ENCODE peak calls at places on chromosomes 12 and 14, in six cellular contexts. R, E, U, P, Y and H are unnamed samples.

GRCh38 chr12:75854681-75855309 is 176.8 kb downstream of the PHLDA1 start:
- DNase-seq in R (no peak), E (no peak), U (no peak), P (no peak), Y (no peak), H (no peak)

GRCh38 chr12:64318605-64319004 is 72.0 kb downstream of the C12orf56 start:
- DNase-seq in R (peak), E (peak), U (peak), P (peak), Y (no peak), H (no peak)

GRCh38 chr14:72595152-72595551 is 298.7 kb downstream of the DPF3 start:
- DNase-seq in R (no peak), E (no peak), U (no peak), P (no peak), Y (no peak), H (no peak)

GRCh38 chr14:44956866-44957265 is 4.9 kb downstream of the KLHL28 start:
- DNase-seq in R (no peak), E (no peak), U (no peak), P (no peak), Y (no peak), H (no peak)

GRCh38 chr14:68392393-68393085 is 400.3 kb downstream of the ZFP36L1 start:
- DNase-seq in R (no peak), E (no peak), U (peak), P (peak), Y (no peak), H (no peak)

GRCh38 chr12:40281791-40282364 is 57.1 kb downstream of the LRRK2 start:
- DNase-seq in R (no peak), E (no peak), U (no peak), P (no peak), Y (no peak), H (no peak)

GRCh38 chr12:15208140-15208539 is 13.1 kb downstream of the RERG start:
- DNase-seq in R (peak), E (no peak), U (peak), P (no peak), Y (no peak), H (no peak)

GRCh38 chr12:93378373-93379310 is 917 bp downstream of the NUDT4 start:
- DNase-seq in R (peak), E (peak), U (peak), P (no peak), Y (peak), H (no peak)

GRCh38 chr12:30417697-30418231 is 277.9 kb downstream of the IPO8 start:
- DNase-seq in R (no peak), E (peak), U (no peak), P (no peak), Y (no peak), H (no peak)

GRCh38 chr12:55938826-55939501 is 8.0 kb downstream of the DGKA start:
- DNase-seq in R (no peak), E (no peak), U (no peak), P (no peak), Y (no peak), H (no peak)

GRCh38 chr14:49581209-49581960 is 4.8 kb downstream of the RPS29 start:
- DNase-seq in R (no peak), E (no peak), U (peak), P (no peak), Y (no peak), H (no peak)

GRCh38 chr14:82075566-82075965 is 541.9 kb upstream of the SEL1L start:
- DNase-seq in R (no peak), E (no peak), U (peak), P (no peak), Y (no peak), H (no peak)

GRCh38 chr14:31251028-31251958 is 43.7 kb upstream of the HECTD1 start:
- DNase-seq in R (no peak), E (no peak), U (no peak), P (no peak), Y (no peak), H (no peak)

GRCh38 chr14:37254411-37254947 is 56.7 kb downstream of the MIPOL1 start:
- DNase-seq in R (no peak), E (no peak), U (no peak), P (no peak), Y (no peak), H (no peak)

GRCh38 chr12:67269632-67270578 is 747 bp downstream of the CAND1 start:
- DNase-seq in R (peak), E (peak), U (peak), P (peak), Y (peak), H (no peak)

GRCh38 chr14:72801841-72802587 is 91.9 kb downstream of the DPF3 start:
- DNase-seq in R (no peak), E (peak), U (no peak), P (no peak), Y (no peak), H (no peak)

GRCh38 chr12:72618764-72619163 is 346.6 kb downstream of the TRHDE start:
- DNase-seq in R (no peak), E (no peak), U (no peak), P (no peak), Y (no peak), H (no peak)

GRCh38 chr12:131385313-131386166 is 325.4 kb upstream of the SFSWAP start:
- DNase-seq in R (no peak), E (no peak), U (no peak), P (no peak), Y (no peak), H (no peak)

GRCh38 chr12:7681535-7681934 is 14.0 kb downstream of the GDF3 start:
- DNase-seq in R (no peak), E (no peak), U (no peak), P (no peak), Y (no peak), H (no peak)

GRCh38 chr12:105939181-105939721 is 199.5 kb downstream of the NUAK1 start:
- DNase-seq in R (no peak), E (no peak), U (no peak), P (no peak), Y (no peak), H (no peak)

GRCh38 chr12:2737656-2738241 is 57.0 kb upstream of the FKBP4 start:
- DNase-seq in R (no peak), E (no peak), U (no peak), P (no peak), Y (no peak), H (no peak)

GRCh38 chr12:75812341-75813018 is 219.1 kb downstream of the PHLDA1 start:
- DNase-seq in R (no peak), E (no peak), U (no peak), P (no peak), Y (no peak), H (no peak)

GRCh38 chr12:52323001-52323400 is 1.8 kb upstream of the KRT83 start:
- DNase-seq in R (no peak), E (no peak), U (no peak), P (no peak), Y (no peak), H (no peak)

GRCh38 chr14:92106095-92106937 is at the start of gene ATXN3:
- DNase-seq in R (peak), E (peak), U (peak), P (peak), Y (peak), H (peak)

GRCh38 chr14:76957224-76957881 is 71.2 kb downstream of the IRF2BPL start:
- DNase-seq in R (no peak), E (peak), U (peak), P (no peak), Y (no peak), H (no peak)

GRCh38 chr14:94101748-94102147 is 8.8 kb upstream of the IFI27 start:
- DNase-seq in R (no peak), E (no peak), U (no peak), P (no peak), Y (no peak), H (no peak)

GRCh38 chr12:63907561-63907960 is 63.1 kb downstream of the SRGAP1 start:
- DNase-seq in R (no peak), E (no peak), U (no peak), P (no peak), Y (no peak), H (no peak)

GRCh38 chr12:125533434-125534029 is 468.3 kb downstream of the AACS start:
- DNase-seq in R (peak), E (no peak), U (peak), P (peak), Y (peak), H (no peak)

GRCh38 chr12:123996581-123996980 is 23.6 kb downstream of the ZNF664 start:
- DNase-seq in R (no peak), E (no peak), U (no peak), P (no peak), Y (no peak), H (no peak)

GRCh38 chr12:3187846-3188755 is 110.9 kb downstream of the TSPAN9 start:
- DNase-seq in R (no peak), E (no peak), U (no peak), P (no peak), Y (no peak), H (no peak)

GRCh38 chr12:88764781-88765470 is 184.7 kb upstream of the KITLG start:
- DNase-seq in R (no peak), E (no peak), U (no peak), P (no peak), Y (no peak), H (no peak)

GRCh38 chr12:1007994-1008393 is 17.0 kb downstream of the ERC1 start:
- DNase-seq in R (no peak), E (no peak), U (no peak), P (no peak), Y (no peak), H (no peak)

GRCh38 chr14:105861985-105862465 is 335.6 kb downstream of the TMEM121 start:
- DNase-seq in R (no peak), E (no peak), U (peak), P (no peak), Y (no peak), H (peak)

GRCh38 chr12:25994252-25994651 is 35.8 kb downstream of the RASSF8 start:
- DNase-seq in R (no peak), E (no peak), U (no peak), P (no peak), Y (no peak), H (no peak)

GRCh38 chr14:80456200-80456599 is 244.9 kb upstream of the DIO2 start:
- DNase-seq in R (no peak), E (no peak), U (no peak), P (no peak), Y (no peak), H (no peak)

GRCh38 chr14:57136669-57137068 is 132.0 kb downstream of the EXOC5 start:
- DNase-seq in R (no peak), E (no peak), U (no peak), P (no peak), Y (no peak), H (no peak)

GRCh38 chr12:127728285-127728684 is 538.7 kb upstream of the TMEM132C start:
- DNase-seq in R (no peak), E (no peak), U (no peak), P (no peak), Y (no peak), H (no peak)

DNA sequence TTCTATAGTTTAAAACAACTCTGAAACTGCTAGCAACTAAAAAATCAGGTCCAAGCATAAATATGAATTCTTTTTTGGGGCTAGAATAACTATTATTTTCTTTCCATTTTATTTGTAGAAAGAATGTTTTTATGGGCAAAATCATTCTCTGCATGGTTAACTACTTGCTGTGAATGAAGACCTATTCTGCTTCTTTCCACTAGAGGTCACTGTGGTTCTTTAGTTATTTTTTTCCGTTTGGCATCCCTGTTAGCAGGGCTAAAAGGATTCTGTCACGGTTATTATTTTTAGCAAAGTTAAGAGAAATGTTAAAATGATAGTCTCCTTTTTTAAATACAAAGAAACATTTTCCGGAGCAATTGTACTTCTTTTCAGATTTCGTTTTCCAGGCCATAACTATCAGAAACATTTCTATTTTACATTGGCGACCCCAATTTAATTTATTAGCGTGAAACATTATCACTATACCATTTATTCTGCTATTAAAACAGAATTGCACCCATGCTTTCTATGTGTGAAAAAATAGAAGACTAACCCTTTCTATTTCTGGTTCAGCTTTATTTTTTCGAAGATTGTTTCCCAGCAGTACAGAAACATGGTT is 404.8 kb downstream of the ATP23 start:
- DNase-seq in R (peak), E (peak), U (peak), P (peak), Y (peak), H (no peak)
- TF ChIP-seq MYC in R (no peak), E (no peak), U (no peak), P (no peak), Y (no peak), H (no peak)

GRCh38 chr12:6434205-6435180 is 10.3 kb upstream of the CD27 start:
- DNase-seq in R (no peak), E (no peak), U (no peak), P (no peak), Y (no peak), H (no peak)
- TF ChIP-seq MYC in R (no peak), E (no peak), U (no peak), P (no peak), Y (no peak), H (no peak)

GRCh38 chr14:104677506-104678332 is 11.7 kb upstream of the INF2 start:
- DNase-seq in R (peak), E (peak), U (peak), P (no peak), Y (peak), H (no peak)

GRCh38 chr14:104676130-104676693 is 13.2 kb upstream of the INF2 start:
- DNase-seq in R (no peak), E (no peak), U (no peak), P (no peak), Y (no peak), H (no peak)

GRCh38 chr14:104676694-104677505 is 12.5 kb upstream of the INF2 start:
- DNase-seq in R (no peak), E (peak), U (peak), P (peak), Y (no peak), H (no peak)

GRCh38 chr14:104675447-104675846 is 14.0 kb upstream of the INF2 start:
- DNase-seq in R (no peak), E (no peak), U (no peak), P (no peak), Y (no peak), H (no peak)

GRCh38 chr14:104673481-104673880 is 15.9 kb upstream of the INF2 start:
- DNase-seq in R (no peak), E (no peak), U (no peak), P (no peak), Y (no peak), H (no peak)
- TF ChIP-seq MYC in R (no peak), E (no peak), U (no peak), P (no peak), Y (no peak), H (no peak)

GRCh38 chr14:50758945-50759344 is 72.0 kb downstream of the NIN start:
- DNase-seq in R (no peak), E (no peak), U (no peak), P (no peak), Y (no peak), H (no peak)
- TF ChIP-seq MYC in R (no peak), E (no peak), U (no peak), P (no peak), Y (no peak), H (no peak)

GRCh38 chr12:130354407-130354806 is 16.7 kb downstream of the PIWIL1 start:
- DNase-seq in R (no peak), E (no peak), U (no peak), P (no peak), Y (no peak), H (no peak)

GRCh38 chr12:130356222-130356621 is 18.5 kb downstream of the PIWIL1 start:
- DNase-seq in R (no peak), E (no peak), U (no peak), P (no peak), Y (no peak), H (no peak)

GRCh38 chr12:130353081-130353480 is 15.4 kb downstream of the PIWIL1 start:
- DNase-seq in R (no peak), E (no peak), U (no peak), P (no peak), Y (no peak), H (no peak)

GRCh38 chr12:130357729-130358330 is 20.1 kb downstream of the PIWIL1 start:
- DNase-seq in R (no peak), E (no peak), U (no peak), P (no peak), Y (no peak), H (no peak)

GRCh38 chr12:130357241-130357640 is 19.6 kb downstream of the PIWIL1 start:
- DNase-seq in R (no peak), E (no peak), U (no peak), P (no peak), Y (no peak), H (no peak)
- TF ChIP-seq MYC in R (no peak), E (no peak), U (no peak), P (no peak), Y (no peak), H (no peak)

GRCh38 chr12:42854208-42854607 is 264.7 kb upstream of the PRICKLE1 start:
- DNase-seq in R (no peak), E (peak), U (no peak), P (no peak), Y (no peak), H (no peak)
- TF ChIP-seq MYC in R (no peak), E (no peak), U (no peak), P (no peak), Y (no peak), H (no peak)

GRCh38 chr12:31600764-31601163 is 9.8 kb upstream of the DENND5B start:
- DNase-seq in R (no peak), E (peak), U (no peak), P (no peak), Y (no peak), H (no peak)
- TF ChIP-seq MYC in R (no peak), E (no peak), U (no peak), P (no peak), Y (no peak), H (no peak)

GRCh38 chr12:68673788-68674187 is 13.0 kb upstream of the NUP107 start:
- DNase-seq in R (no peak), E (no peak), U (no peak), P (no peak), Y (peak), H (no peak)
- TF ChIP-seq MYC in R (no peak), E (no peak), U (no peak), P (no peak), Y (no peak), H (no peak)